ENCODE peak calls at places on chromosomes 16 and 17, in four cellular contexts. W, A, G and U are unnamed samples.

GRCh38 chr17:40063034-40063765 is 435 bp downstream of the THRA start:
- DNase-seq in W (no peak), A (peak; percentile 41), G (no peak), U (no peak)

GRCh38 chr17:76914937-76915336 is 46.7 kb downstream of the MGAT5B start:
- DNase-seq in W (no peak), A (peak; percentile 82), G (no peak), U (no peak)

GRCh38 chr17:39929657-39930407 is 2.3 kb downstream of the LRRC3C start:
- DNase-seq in W (no peak), A (peak; percentile 62), G (no peak), U (no peak)

GRCh38 chr17:45171338-45172231 is 9.9 kb downstream of the HEXIM2 start:
- DNase-seq in W (no peak), A (peak; percentile 94), G (no peak), U (no peak)

GRCh38 chr16:48011466-48011865 is 144.3 kb downstream of the ABCC12 start:
- DNase-seq in W (no peak), A (no peak), G (no peak), U (no peak)

GRCh38 chr17:20771104-20771503 is 191.6 kb downstream of the CDRT15L2 start:
- DNase-seq in W (no peak), A (no peak), G (no peak), U (no peak)

GRCh38 chr17:46809110-46809571 is 9.4 kb downstream of the WNT3 start:
- DNase-seq in W (no peak), A (no peak), G (no peak), U (no peak)

GRCh38 chr17:43546317-43547188 is at the start of gene ETV4:
- DNase-seq in W (peak; percentile 55), A (peak; percentile 96), G (peak; percentile 84), U (peak; percentile 91)

GRCh38 chr16:86289907-86290306 is 220.4 kb upstream of the FOXF1 start:
- DNase-seq in W (no peak), A (no peak), G (no peak), U (no peak)

GRCh38 chr17:46811978-46812583 is 6.4 kb downstream of the WNT3 start:
- DNase-seq in W (no peak), A (no peak), G (no peak), U (no peak)

GRCh38 chr17:29709861-29710849 is 87.4 kb upstream of the CORO6 start:
- DNase-seq in W (no peak), A (no peak), G (no peak), U (no peak)

GRCh38 chr17:41734139-41734948 is at the start of gene HAP1:
- DNase-seq in W (no peak), A (no peak), G (peak; percentile 33), U (peak; percentile 32)

GRCh38 chr17:18002171-18002570 is 29.5 kb downstream of the DRC3 start:
- DNase-seq in W (no peak), A (no peak), G (no peak), U (no peak)

GRCh38 chr17:59516451-59516850 is 49.0 kb upstream of the DHX40 start:
- DNase-seq in W (no peak), A (no peak), G (no peak), U (no peak)

GRCh38 chr16:10178079-10178478 is 4.1 kb downstream of the GRIN2A start:
- DNase-seq in W (no peak), A (no peak), G (no peak), U (no peak)

GRCh38 chr16:11354733-11355574 is 9.7 kb downstream of the RMI2 start:
- DNase-seq in W (peak; percentile 79), A (no peak), G (no peak), U (no peak)

GRCh38 chr17:28518132-28518531 is 12.0 kb downstream of the FOXN1 start:
- DNase-seq in W (no peak), A (no peak), G (no peak), U (no peak)

GRCh38 chr17:18980682-18981384 is 23.7 kb downstream of the FAM83G start:
- DNase-seq in W (no peak), A (peak; percentile 60), G (no peak), U (no peak)

GRCh38 chr16:9016824-9017223 is 53.1 kb upstream of the USP7 start:
- DNase-seq in W (no peak), A (no peak), G (no peak), U (no peak)

GRCh38 chr17:55795098-55795497 is 44.2 kb downstream of the PCTP start:
- DNase-seq in W (no peak), A (no peak), G (no peak), U (no peak)

GRCh38 chr17:34582185-34582900 is 3.0 kb downstream of the TMEM132E start:
- DNase-seq in W (no peak), A (no peak), G (no peak), U (no peak)

GRCh38 chr16:85185281-85185680 is 73.0 kb upstream of the CIBAR2 start:
- DNase-seq in W (no peak), A (no peak), G (no peak), U (no peak)

GRCh38 chr16:28140788-28141618 is 70.8 kb downstream of the XPO6 start:
- DNase-seq in W (peak; percentile 90), A (peak; percentile 10), G (no peak), U (no peak)

GRCh38 chr16:20944861-20945390 is 44.4 kb downstream of the LYRM1 start:
- DNase-seq in W (no peak), A (peak; percentile 35), G (no peak), U (no peak)

GRCh38 chr17:79273660-79274059 is 199.0 kb downstream of the ENGASE start:
- DNase-seq in W (no peak), A (no peak), G (no peak), U (no peak)

GRCh38 chr17:63270610-63271009 is 175.5 kb downstream of the CYB561 start:
- DNase-seq in W (no peak), A (no peak), G (no peak), U (no peak)

GRCh38 chr16:66020061-66020460 is 346.4 kb upstream of the CDH5 start:
- DNase-seq in W (no peak), A (no peak), G (no peak), U (no peak)

GRCh38 chr17:49063652-49064051 is 66.5 kb downstream of the IGF2BP1 start:
- DNase-seq in W (no peak), A (no peak), G (no peak), U (no peak)

GRCh38 chr16:17313085-17313611 is 157.6 kb downstream of the XYLT1 start:
- DNase-seq in W (no peak), A (no peak), G (no peak), U (no peak)

GRCh38 chr16:66604376-66605176 is at the start of gene CMTM3:
- DNase-seq in W (no peak), A (peak; percentile 54), G (no peak), U (peak; percentile 60)

GRCh38 chr17:29619251-29619650 is 3.5 kb downstream of the CORO6 start:
- DNase-seq in W (no peak), A (no peak), G (no peak), U (no peak)

GRCh38 chr17:81428121-81428515 is 32.9 kb downstream of the BAHCC1 start:
- DNase-seq in W (no peak), A (no peak), G (no peak), U (no peak)

GRCh38 chr17:81429813-81430510 is 34.7 kb downstream of the BAHCC1 start:
- DNase-seq in W (no peak), A (no peak), G (no peak), U (no peak)

GRCh38 chr17:81428945-81429344 is 33.7 kb downstream of the BAHCC1 start:
- DNase-seq in W (no peak), A (no peak), G (no peak), U (no peak)

GRCh38 chr17:81428521-81428920 is 33.3 kb downstream of the BAHCC1 start:
- DNase-seq in W (no peak), A (no peak), G (no peak), U (no peak)

GRCh38 chr17:81429353-81429774 is 34.1 kb downstream of the BAHCC1 start:
- DNase-seq in W (no peak), A (no peak), G (no peak), U (no peak)
- TF ChIP-seq SUZ12 in W (no peak), A (no peak), G (no peak), U (no peak)

DNA sequence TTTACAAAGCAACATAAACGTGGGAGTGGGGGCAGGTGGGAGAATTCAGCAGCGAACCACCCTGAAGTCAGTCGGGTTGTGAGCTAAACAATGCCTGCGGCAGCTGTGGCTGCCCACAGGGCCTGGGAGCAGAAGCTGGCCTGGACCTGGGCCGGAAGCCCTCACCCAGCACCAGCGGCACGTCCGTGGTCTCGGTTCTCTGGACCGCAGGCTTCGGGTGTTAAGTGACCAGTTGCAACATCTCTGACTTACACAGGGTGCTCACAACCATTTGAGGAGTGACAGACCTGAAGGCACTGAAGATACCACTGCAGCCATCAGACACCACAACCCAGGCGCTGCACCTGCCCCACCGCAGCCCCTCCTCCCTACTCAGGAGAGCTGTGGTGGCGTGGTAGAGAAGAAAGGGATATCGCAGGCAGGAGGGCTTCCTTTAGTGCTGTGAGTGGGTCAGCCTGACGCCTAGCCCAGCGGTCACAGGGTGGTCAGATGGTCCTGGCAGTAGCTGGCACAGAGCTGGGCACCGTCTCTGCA is 33.8 kb downstream of the CBFA2T3 start:
- DNase-seq in W (no peak), A (no peak), G (no peak), U (no peak)
- H3K27me3 ChIP-seq in W (no peaks in the 10 kb centered on the region), A (peaks cover 44% of the 10 kb centered on the region), G (peaks cover 14% of the 10 kb centered on the region), U (peaks cover 30% of the 10 kb centered on the region)

DNA sequence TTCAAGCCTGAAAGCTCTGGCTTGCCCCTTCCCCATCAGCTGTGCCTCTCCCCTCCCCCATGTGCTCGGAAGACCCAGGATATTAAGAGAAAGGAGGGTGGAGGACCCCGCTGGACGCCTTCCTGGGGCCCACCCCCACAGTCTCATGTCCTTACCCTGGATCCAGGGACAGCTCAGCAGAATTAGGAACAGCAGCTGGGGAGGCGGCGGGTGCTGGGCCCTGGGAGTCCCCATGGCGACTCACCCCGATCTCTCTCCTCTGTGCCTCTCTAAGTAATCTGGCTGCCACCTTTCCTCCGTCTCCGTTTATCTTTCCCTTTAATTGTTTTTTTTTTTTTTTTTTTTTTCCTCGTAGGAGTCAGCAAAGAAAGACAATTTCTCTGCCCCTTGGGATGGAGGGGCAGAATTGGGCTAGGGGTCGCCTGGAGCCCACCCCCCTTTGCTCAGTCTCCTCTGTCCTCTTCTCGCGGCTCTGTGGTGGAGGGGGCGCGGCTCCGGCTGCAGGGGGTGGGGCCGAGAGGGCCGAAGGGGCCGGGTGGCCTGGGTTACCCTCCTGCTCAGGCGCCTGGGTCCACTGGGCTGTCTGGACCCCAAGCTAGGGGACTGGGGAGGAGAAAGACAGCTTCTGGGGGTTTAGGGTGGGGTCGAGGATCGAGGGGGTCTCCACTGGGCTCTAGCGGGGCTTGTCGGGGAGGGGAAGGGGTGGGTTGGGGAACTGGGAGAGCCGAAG is 399 bp downstream of the SEZ6L2 start:
- DNase-seq in W (no peak), A (no peak), G (no peak), U (no peak)
- H3K4me3 ChIP-seq in W (no peak overlapping the region), A (peak overlapping the region; percentile 99), G (peak overlapping the region; percentile 59), U (peak overlapping the region; percentile 72)

DNA sequence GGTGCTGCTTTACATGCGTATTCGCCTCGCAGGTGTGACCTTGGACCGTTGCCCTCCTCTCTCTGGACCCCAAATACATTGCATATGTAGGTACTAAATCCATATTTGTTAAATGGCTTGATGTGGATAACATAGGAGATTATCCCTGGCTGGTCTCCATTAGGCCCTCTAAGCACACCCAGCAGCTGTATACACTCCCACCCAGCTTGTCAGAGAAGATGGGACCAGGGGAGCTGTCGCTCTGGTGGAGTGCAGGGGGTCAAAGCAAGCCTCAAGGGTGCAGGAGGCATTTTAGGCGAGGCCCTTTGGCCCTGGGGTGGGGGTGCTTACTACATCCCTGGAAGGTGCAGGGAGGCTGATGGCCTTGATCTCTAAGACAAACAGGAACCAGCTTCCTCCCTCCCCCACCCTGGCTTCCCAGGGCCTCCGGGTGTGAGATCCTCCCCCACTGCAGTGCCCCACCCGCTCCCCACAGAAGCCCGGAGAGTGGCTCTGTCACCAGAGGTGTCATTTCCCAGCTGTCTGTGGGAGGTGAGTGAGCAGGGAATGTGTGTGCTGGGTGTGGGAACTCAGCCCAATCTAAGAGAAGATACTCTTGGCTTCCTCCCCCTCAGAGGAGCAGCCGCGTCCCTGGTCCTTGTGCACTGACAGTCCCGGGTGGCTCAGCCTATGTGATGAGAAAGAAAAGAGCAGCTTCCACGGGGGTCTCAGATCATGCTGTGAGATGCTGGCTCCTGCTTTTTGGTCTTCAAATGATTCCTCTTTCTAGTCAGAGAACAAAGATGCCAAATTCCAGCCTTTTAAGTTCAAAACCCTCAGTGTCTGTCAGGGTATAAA is 1.4 kb upstream of the VAMP2 start:
- DNase-seq in W (no peak), A (no peak), G (no peak), U (no peak)
- TF ChIP-seq SUZ12 in W (no peak), A (no peak), G (no peak), U (no peak)